ENCODE peak calls at places on chromosomes 13 and 19, in five cellular contexts. One of them, this sample, is unnamed.

GRCh38 chr19:566403-566802 is 6.0 kb upstream of the BSG start:
- DNase-seq in WERI-Rb-1: no peak
- DNase-seq in mucosa of descending colon: no peak
- DNase-seq in heart right ventricle: no peak
- DNase-seq in cardiac muscle cell: peak; percentile 64
- DNase-seq in this sample: peak; percentile 42

GRCh38 chr19:13281567-13282291 is 131.5 kb downstream of the IER2 start:
- DNase-seq in mucosa of descending colon: no peak
- DNase-seq in WERI-Rb-1: no peak
- DNase-seq in heart right ventricle: no peak
- DNase-seq in cardiac muscle cell: no peak
- DNase-seq in this sample: no peak

GRCh38 chr13:40442826-40443225 is 223.6 kb downstream of the FOXO1 start:
- DNase-seq in WERI-Rb-1: no peak
- DNase-seq in cardiac muscle cell: no peak
- DNase-seq in mucosa of descending colon: no peak
- DNase-seq in heart right ventricle: no peak
- DNase-seq in this sample: no peak

GRCh38 chr19:56261145-56261544 is 11.4 kb upstream of the EDDM13 start:
- DNase-seq in mucosa of descending colon: no peak
- DNase-seq in heart right ventricle: no peak
- DNase-seq in WERI-Rb-1: no peak
- DNase-seq in cardiac muscle cell: no peak
- DNase-seq in this sample: no peak

GRCh38 chr13:29948246-29948645 is 97.8 kb upstream of the UBL3 start:
- DNase-seq in cardiac muscle cell: no peak
- DNase-seq in mucosa of descending colon: no peak
- DNase-seq in WERI-Rb-1: peak; percentile 7
- DNase-seq in heart right ventricle: no peak
- DNase-seq in this sample: no peak

GRCh38 chr19:8304841-8305621 is 3.1 kb downstream of the CD320 start:
- DNase-seq in mucosa of descending colon: peak; percentile 23
- DNase-seq in cardiac muscle cell: no peak
- DNase-seq in heart right ventricle: peak; percentile 4
- DNase-seq in WERI-Rb-1: peak; percentile 49
- DNase-seq in this sample: peak; percentile 35

GRCh38 chr19:38250821-38251563 is 5.2 kb downstream of the PPP1R14A start:
- DNase-seq in mucosa of descending colon: peak; percentile 78
- DNase-seq in heart right ventricle: peak; percentile 91
- DNase-seq in cardiac muscle cell: peak; percentile 13
- DNase-seq in WERI-Rb-1: peak; percentile 88
- DNase-seq in this sample: peak; percentile 49

GRCh38 chr13:21986602-21987001 is 315.7 kb downstream of the FGF9 start:
- DNase-seq in cardiac muscle cell: no peak
- DNase-seq in heart right ventricle: peak; percentile 28
- DNase-seq in mucosa of descending colon: peak; percentile 44
- DNase-seq in WERI-Rb-1: no peak
- DNase-seq in this sample: no peak

GRCh38 chr13:23699271-23699670 is 129.1 kb downstream of the TNFRSF19 start:
- DNase-seq in heart right ventricle: no peak
- DNase-seq in mucosa of descending colon: no peak
- DNase-seq in WERI-Rb-1: no peak
- DNase-seq in cardiac muscle cell: no peak
- DNase-seq in this sample: no peak

GRCh38 chr19:13356185-13356584 is 150.1 kb downstream of the CACNA1A start:
- DNase-seq in WERI-Rb-1: no peak
- DNase-seq in mucosa of descending colon: no peak
- DNase-seq in heart right ventricle: no peak
- DNase-seq in cardiac muscle cell: no peak
- DNase-seq in this sample: no peak

GRCh38 chr13:50230365-50230978 is 215.2 kb downstream of the KCNRG start:
- DNase-seq in mucosa of descending colon: no peak
- DNase-seq in heart right ventricle: no peak
- DNase-seq in cardiac muscle cell: no peak
- DNase-seq in WERI-Rb-1: no peak
- DNase-seq in this sample: no peak

GRCh38 chr13:27775943-27776342 is 16.3 kb upstream of the GSX1 start:
- DNase-seq in heart right ventricle: no peak
- DNase-seq in mucosa of descending colon: no peak
- DNase-seq in cardiac muscle cell: no peak
- DNase-seq in WERI-Rb-1: no peak
- DNase-seq in this sample: no peak

GRCh38 chr19:54216869-54217268 is 5.9 kb downstream of the LILRB3 start:
- DNase-seq in WERI-Rb-1: no peak
- DNase-seq in heart right ventricle: no peak
- DNase-seq in cardiac muscle cell: no peak
- DNase-seq in mucosa of descending colon: no peak
- DNase-seq in this sample: no peak

GRCh38 chr13:59352600-59352999 is 811.1 kb downstream of the DIAPH3 start:
- DNase-seq in heart right ventricle: no peak
- DNase-seq in cardiac muscle cell: no peak
- DNase-seq in mucosa of descending colon: no peak
- DNase-seq in WERI-Rb-1: no peak
- DNase-seq in this sample: no peak

GRCh38 chr19:38394488-38394887 is 6.0 kb downstream of the SPRED3 start:
- DNase-seq in heart right ventricle: no peak
- DNase-seq in cardiac muscle cell: peak; percentile 27
- DNase-seq in mucosa of descending colon: no peak
- DNase-seq in WERI-Rb-1: no peak
- DNase-seq in this sample: no peak

GRCh38 chr13:101204270-101205011 is 211.9 kb downstream of the NALCN start:
- DNase-seq in cardiac muscle cell: no peak
- DNase-seq in heart right ventricle: no peak
- DNase-seq in mucosa of descending colon: no peak
- DNase-seq in WERI-Rb-1: no peak
- DNase-seq in this sample: no peak

GRCh38 chr13:52048516-52048915 is 24.0 kb downstream of the UTP14C start:
- DNase-seq in WERI-Rb-1: no peak
- DNase-seq in cardiac muscle cell: no peak
- DNase-seq in heart right ventricle: no peak
- DNase-seq in mucosa of descending colon: no peak
- DNase-seq in this sample: no peak

GRCh38 chr13:40187324-40187795 is 479.1 kb downstream of the FOXO1 start:
- DNase-seq in cardiac muscle cell: no peak
- DNase-seq in WERI-Rb-1: no peak
- DNase-seq in heart right ventricle: no peak
- DNase-seq in mucosa of descending colon: peak; percentile 44
- DNase-seq in this sample: no peak

GRCh38 chr19:46731007-46731501 is 14.1 kb upstream of the PRKD2 start:
- DNase-seq in WERI-Rb-1: no peak
- DNase-seq in mucosa of descending colon: no peak
- DNase-seq in cardiac muscle cell: no peak
- DNase-seq in heart right ventricle: no peak
- DNase-seq in this sample: no peak

GRCh38 chr19:54141356-54141755 is 3.8 kb downstream of the CNOT3 start:
- DNase-seq in heart right ventricle: no peak
- DNase-seq in WERI-Rb-1: no peak
- DNase-seq in mucosa of descending colon: no peak
- DNase-seq in cardiac muscle cell: no peak
- DNase-seq in this sample: no peak

GRCh38 chr13:26853272-26853818 is 92.8 kb upstream of the GPR12 start:
- DNase-seq in heart right ventricle: no peak
- DNase-seq in mucosa of descending colon: no peak
- DNase-seq in WERI-Rb-1: no peak
- DNase-seq in cardiac muscle cell: no peak
- DNase-seq in this sample: no peak

GRCh38 chr19:45884682-45885555 is 1.0 kb downstream of the IRF2BP1 start:
- DNase-seq in heart right ventricle: no peak
- DNase-seq in WERI-Rb-1: peak; percentile 26
- DNase-seq in cardiac muscle cell: peak; percentile 19
- DNase-seq in mucosa of descending colon: no peak
- DNase-seq in this sample: peak; percentile 48

GRCh38 chr19:8335343-8336071 is 7.6 kb downstream of the KANK3 start:
- DNase-seq in WERI-Rb-1: peak; percentile 46
- DNase-seq in cardiac muscle cell: peak; percentile 18
- DNase-seq in mucosa of descending colon: no peak
- DNase-seq in heart right ventricle: no peak
- DNase-seq in this sample: no peak

GRCh38 chr13:96091164-96091931 is 1.4 kb downstream of the HS6ST3 start:
- DNase-seq in heart right ventricle: peak; percentile 10
- DNase-seq in WERI-Rb-1: peak; percentile 49
- DNase-seq in cardiac muscle cell: peak; percentile 17
- DNase-seq in mucosa of descending colon: no peak
- DNase-seq in this sample: no peak

GRCh38 chr19:4692275-4693077 is 22.3 kb upstream of the MYDGF start:
- DNase-seq in cardiac muscle cell: no peak
- DNase-seq in heart right ventricle: no peak
- DNase-seq in mucosa of descending colon: no peak
- DNase-seq in WERI-Rb-1: peak; percentile 83
- DNase-seq in this sample: peak; percentile 97

GRCh38 chr19:57830071-57830602 is at the start of gene ZNF587B:
- DNase-seq in cardiac muscle cell: peak; percentile 93
- DNase-seq in WERI-Rb-1: peak; percentile 91
- DNase-seq in heart right ventricle: peak; percentile 86
- DNase-seq in mucosa of descending colon: peak; percentile 77
- DNase-seq in this sample: no peak

GRCh38 chr13:106401081-106401480 is 134.4 kb downstream of the EFNB2 start:
- DNase-seq in cardiac muscle cell: no peak
- DNase-seq in mucosa of descending colon: no peak
- DNase-seq in WERI-Rb-1: no peak
- DNase-seq in heart right ventricle: no peak
- DNase-seq in this sample: no peak

DNA sequence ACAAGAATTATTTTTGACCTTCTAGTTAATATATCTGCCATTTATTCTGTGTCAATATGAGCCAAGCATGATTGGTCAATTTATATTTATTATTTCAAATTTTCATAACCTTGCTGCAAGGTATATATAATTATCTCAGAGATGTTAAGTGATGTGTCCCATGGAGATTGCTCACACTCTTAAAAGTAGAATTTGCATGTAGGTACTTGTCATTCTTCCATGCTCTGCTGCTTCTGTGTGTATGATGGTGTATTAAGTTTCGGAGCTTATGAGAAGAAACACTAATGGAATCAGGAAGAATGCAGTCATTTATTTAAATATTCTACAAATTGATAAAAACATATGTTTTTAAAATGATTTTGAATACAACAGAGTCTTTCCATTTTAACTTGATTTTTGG is 586.8 kb upstream of the MIR17HG start:
- DNase-seq in cardiac muscle cell: no peak
- DNase-seq in WERI-Rb-1: no peak
- DNase-seq in mucosa of descending colon: no peak
- DNase-seq in heart right ventricle: no peak
- DNase-seq in this sample: no peak
- H3K36me3 ChIP-seq in cardiac muscle cell: no peaks in the 10 kb centered on the region
- H3K36me3 ChIP-seq in WERI-Rb-1: no peaks in the 10 kb centered on the region
- H3K36me3 ChIP-seq in mucosa of descending colon: no peaks in the 10 kb centered on the region
- H3K36me3 ChIP-seq in heart right ventricle: no peaks in the 10 kb centered on the region
- H3K36me3 ChIP-seq in this sample: no peaks in the 10 kb centered on the region

DNA sequence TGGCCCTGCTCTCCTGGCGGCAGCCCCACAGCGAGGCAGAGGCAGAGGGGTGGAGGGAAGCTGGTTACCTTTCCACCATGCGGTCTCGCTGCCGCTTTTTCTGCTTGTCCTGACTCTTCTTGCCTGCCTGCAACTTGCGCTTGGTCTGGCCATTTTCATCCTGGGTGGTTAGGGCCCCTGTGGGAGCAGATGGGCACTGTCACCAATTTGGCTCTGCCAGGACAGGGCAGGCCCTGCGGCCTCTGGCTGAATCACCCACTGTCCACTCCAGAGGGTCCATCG is 19.6 kb upstream of the AKAP8 start:
- DNase-seq in WERI-Rb-1: no peak
- DNase-seq in mucosa of descending colon: no peak
- DNase-seq in heart right ventricle: no peak
- DNase-seq in cardiac muscle cell: no peak
- DNase-seq in this sample: no peak
- H3K36me3 ChIP-seq in WERI-Rb-1: peaks cover 85% of the 10 kb centered on the region
- H3K36me3 ChIP-seq in mucosa of descending colon: peaks cover 26% of the 10 kb centered on the region
- H3K36me3 ChIP-seq in heart right ventricle: peaks cover 12% of the 10 kb centered on the region
- H3K36me3 ChIP-seq in cardiac muscle cell: peaks cover 55% of the 10 kb centered on the region
- H3K36me3 ChIP-seq in this sample: peaks cover 84% of the 10 kb centered on the region

GRCh38 chr19:2225415-2226050 is 10.6 kb downstream of the PLEKHJ1 start:
- DNase-seq in heart right ventricle: no peak
- DNase-seq in WERI-Rb-1: no peak
- DNase-seq in mucosa of descending colon: no peak
- DNase-seq in cardiac muscle cell: no peak
- DNase-seq in this sample: no peak
- H3K36me3 ChIP-seq in heart right ventricle: peaks cover 9% of the 10 kb centered on the region
- H3K36me3 ChIP-seq in WERI-Rb-1: peaks cover 75% of the 10 kb centered on the region
- H3K36me3 ChIP-seq in mucosa of descending colon: peaks cover 10% of the 10 kb centered on the region
- H3K36me3 ChIP-seq in cardiac muscle cell: peaks cover 43% of the 10 kb centered on the region
- H3K36me3 ChIP-seq in this sample: peaks cover 39% of the 10 kb centered on the region

DNA sequence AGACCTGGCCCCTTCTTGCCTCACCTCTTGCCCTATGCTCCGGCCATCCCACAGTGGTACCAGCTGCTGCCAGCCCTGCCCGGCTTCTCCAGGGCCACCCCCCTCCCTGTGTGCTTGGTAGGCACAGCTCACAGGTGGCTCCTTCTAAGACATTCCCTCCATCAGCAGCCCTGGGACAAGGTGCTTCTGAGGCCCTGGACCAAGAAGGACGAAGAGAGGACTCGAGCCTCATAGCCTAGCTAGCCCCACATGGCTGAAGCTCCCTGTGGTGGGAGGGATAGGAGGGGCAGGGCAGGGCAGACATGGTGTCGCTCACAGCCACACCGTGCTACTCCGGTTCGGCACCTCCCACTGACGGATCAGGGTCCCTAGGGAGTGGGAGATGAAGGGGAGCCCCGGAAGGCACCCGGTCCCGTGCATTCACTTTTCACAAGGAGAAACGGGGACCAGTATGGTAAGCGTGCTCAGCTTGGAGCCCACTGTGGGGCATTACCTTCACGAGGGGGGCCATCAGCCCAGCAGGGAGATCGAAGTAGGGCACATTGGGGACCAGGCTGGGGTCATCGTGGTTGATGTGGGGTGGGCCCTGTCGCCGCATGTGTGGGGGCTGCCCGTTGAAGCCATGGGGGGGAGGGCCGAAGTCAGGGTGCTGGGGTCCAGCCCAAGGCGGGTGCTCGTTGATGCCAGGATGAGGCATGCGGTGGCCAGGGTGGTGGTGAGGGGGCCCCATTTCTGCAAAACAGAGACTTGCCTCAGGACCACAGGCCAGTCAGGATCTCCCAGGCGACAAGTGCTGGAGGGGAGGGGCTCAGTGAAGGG is 19.5 kb downstream of the CHERP start:
- DNase-seq in cardiac muscle cell: no peak
- DNase-seq in WERI-Rb-1: no peak
- DNase-seq in mucosa of descending colon: no peak
- DNase-seq in heart right ventricle: no peak
- DNase-seq in this sample: no peak
- H3K36me3 ChIP-seq in cardiac muscle cell: peaks cover 80% of the 10 kb centered on the region
- H3K36me3 ChIP-seq in WERI-Rb-1: peaks cover 96% of the 10 kb centered on the region
- H3K36me3 ChIP-seq in mucosa of descending colon: peaks cover 14% of the 10 kb centered on the region
- H3K36me3 ChIP-seq in heart right ventricle: no peaks in the 10 kb centered on the region
- H3K36me3 ChIP-seq in this sample: peaks cover 97% of the 10 kb centered on the region

This sample was measured in SJCRH30.